ENCODE peak calls at places on chromosomes 5 and 9, in nine cellular contexts. X is kidney epithelial cell; V is breast epithelium; C is AG04450; G is colonic mucosa; Y is right cardiac atrium; B is transverse colon; I is CD8-positive, alpha-beta T cell; D is foreskin keratinocyte. N is an unnamed sample.

GRCh38 chr9:114232091-114232440 is 76.7 kb downstream of the COL27A1 start:
- DNase-seq in D (no peak), V (no peak), Y (no peak), B (no peak), C (no peak), G (no peak), I (no peak), X (no peak), N (no peak)

GRCh38 chr9:97779608-97780007 is 73.4 kb upstream of the FOXE1 start:
- DNase-seq in I (no peak), B (no peak), D (no peak), C (no peak), G (no peak), Y (no peak), X (no peak), V (no peak), N (no peak)

GRCh38 chr9:22244141-22245011 is 202.2 kb upstream of the DMRTA1 start:
- DNase-seq in B (peak; percentile 37), G (peak; percentile 45), I (no peak), X (no peak), D (peak; percentile 58), V (no peak), C (no peak), Y (no peak), N (peak; percentile 21)

GRCh38 chr5:148912714-148913398 is 86.4 kb downstream of the ADRB2 start:
- DNase-seq in D (peak; percentile 100), Y (no peak), I (no peak), C (peak; percentile 91), X (peak; percentile 90), G (no peak), V (no peak), B (no peak), N (peak; percentile 66)

GRCh38 chr9:23683021-23683431 is 143.0 kb downstream of the ELAVL2 start:
- DNase-seq in G (no peak), I (no peak), X (peak; percentile 9), B (no peak), D (peak; percentile 92), Y (no peak), V (no peak), C (no peak), N (no peak)

GRCh38 chr5:322281-322941 is 897 bp downstream of the AHRR start:
- DNase-seq in G (no peak), Y (no peak), I (no peak), D (no peak), V (no peak), X (no peak), C (no peak), B (no peak), N (peak; percentile 86)

GRCh38 chr5:31232273-31232888 is 38.9 kb downstream of the CDH6 start:
- DNase-seq in V (no peak), B (no peak), I (no peak), X (no peak), C (peak; percentile 33), Y (no peak), G (peak; percentile 22), D (peak; percentile 28), N (peak; percentile 43)

GRCh38 chr9:122941560-122942234 is 877 bp downstream of the RABGAP1 start:
- DNase-seq in G (peak; percentile 51), V (no peak), I (peak; percentile 1), Y (no peak), C (peak; percentile 42), D (peak; percentile 58), X (no peak), B (no peak), N (peak; percentile 22)

GRCh38 chr5:42614509-42614908 is 142.1 kb upstream of the CCDC152 start:
- DNase-seq in D (no peak), C (no peak), Y (no peak), B (no peak), G (no peak), I (no peak), V (no peak), X (no peak), N (no peak)

DNA sequence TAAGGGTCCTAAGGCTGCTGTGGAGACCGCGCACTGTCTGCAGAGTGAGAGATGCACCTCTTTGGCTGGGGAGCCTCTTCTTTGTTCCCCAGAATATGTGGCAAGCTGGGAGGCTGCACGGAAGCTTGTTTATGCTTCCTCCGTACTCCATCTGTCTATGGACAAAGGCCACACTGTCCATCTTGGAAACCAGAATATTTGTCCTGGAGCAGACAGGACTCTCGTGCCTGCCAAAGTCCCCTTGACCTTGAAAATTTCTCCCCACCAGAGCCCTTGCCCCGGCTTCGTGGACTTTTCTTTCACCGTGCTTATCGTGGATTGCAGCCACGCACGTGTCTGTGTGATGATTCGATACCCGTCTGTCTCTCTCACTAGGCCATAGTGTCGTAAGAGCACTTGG is 147.4 kb downstream of the NSG2 start:
- DNase-seq in Y (no peak), D (no peak), I (no peak), C (no peak), B (no peak), V (no peak), G (no peak), X (no peak), N (no peak)
- H3K27me3 ChIP-seq in Y (no peaks in the 10 kb centered on the region), D (no peaks in the 10 kb centered on the region), I (no peaks in the 10 kb centered on the region), C (no peaks in the 10 kb centered on the region), B (no peaks in the 10 kb centered on the region), V (no peaks in the 10 kb centered on the region), G (no peaks in the 10 kb centered on the region), X (peaks cover 7% of the 10 kb centered on the region), N (no peaks in the 10 kb centered on the region)

DNA sequence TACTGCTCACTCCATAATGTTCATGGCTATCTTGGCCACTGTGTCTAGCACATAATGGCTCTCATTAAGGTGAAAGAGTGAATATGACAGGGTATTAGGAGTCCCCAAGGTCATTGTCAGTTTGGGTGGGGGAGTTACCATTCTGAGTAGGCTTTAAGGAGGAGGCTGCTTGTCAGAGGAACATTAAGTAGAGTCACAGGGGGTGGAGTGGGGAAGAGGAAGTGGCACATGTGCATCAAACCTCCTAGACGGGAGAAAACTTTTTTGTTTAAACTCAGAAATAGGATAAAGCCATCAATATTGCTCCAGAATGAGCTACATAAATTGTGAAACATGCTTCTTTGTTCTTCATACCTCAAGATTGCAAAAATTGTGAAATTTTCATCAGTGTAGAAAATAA is 45.5 kb downstream of the DAB2IP start:
- DNase-seq in I (no peak), D (no peak), G (no peak), X (no peak), V (no peak), B (no peak), Y (no peak), C (no peak), N (no peak)
- H3K27me3 ChIP-seq in I (peaks cover 18% of the 10 kb centered on the region), D (no peaks in the 10 kb centered on the region), G (no peaks in the 10 kb centered on the region), X (peaks cover 3% of the 10 kb centered on the region), V (no peaks in the 10 kb centered on the region), B (peaks cover 10% of the 10 kb centered on the region), Y (no peaks in the 10 kb centered on the region), C (no peaks in the 10 kb centered on the region), N (peaks cover 7% of the 10 kb centered on the region)

GRCh38 chr9:124007157-124007460 is 4.5 kb upstream of the LHX2 start:
- DNase-seq in C (no peak), V (no peak), G (no peak), Y (no peak), I (no peak), D (no peak), X (no peak), B (no peak), N (peak; percentile 46)
- H3K27me3 ChIP-seq in C (peaks cover 95% of the 10 kb centered on the region), V (peaks cover 97% of the 10 kb centered on the region), G (peaks cover 98% of the 10 kb centered on the region), Y (no peaks in the 10 kb centered on the region), I (peaks cover 51% of the 10 kb centered on the region), D (peaks cover 100% of the 10 kb centered on the region), X (peaks cover 95% of the 10 kb centered on the region), B (peaks cover 100% of the 10 kb centered on the region), N (peaks cover 95% of the 10 kb centered on the region)

DNA sequence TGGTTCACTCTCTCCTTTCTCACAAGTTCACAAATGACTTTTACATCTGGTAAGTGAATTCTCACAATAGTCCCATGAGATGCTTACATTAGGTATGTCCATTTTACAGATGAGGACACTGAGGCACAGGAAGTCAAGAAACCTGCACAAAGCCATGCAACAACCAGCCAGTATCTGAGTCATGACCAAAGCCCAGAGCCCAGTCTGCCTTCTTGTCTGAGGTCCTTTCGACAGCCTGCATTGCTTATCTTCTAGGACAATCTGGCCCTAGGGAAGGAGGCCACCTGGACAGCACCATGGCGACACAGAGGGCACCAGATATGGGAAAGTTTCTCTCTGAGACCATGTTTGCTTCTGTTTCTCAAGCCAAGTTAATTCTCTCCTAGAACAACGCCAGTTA is 197.1 kb downstream of the NSG2 start:
- DNase-seq in B (no peak), V (no peak), Y (no peak), G (no peak), X (no peak), D (no peak), I (no peak), C (no peak), N (no peak)
- H3K27me3 ChIP-seq in B (no peaks in the 10 kb centered on the region), V (no peaks in the 10 kb centered on the region), Y (no peaks in the 10 kb centered on the region), G (no peaks in the 10 kb centered on the region), X (no peaks in the 10 kb centered on the region), D (no peaks in the 10 kb centered on the region), I (no peaks in the 10 kb centered on the region), C (no peaks in the 10 kb centered on the region), N (no peaks in the 10 kb centered on the region)

DNA sequence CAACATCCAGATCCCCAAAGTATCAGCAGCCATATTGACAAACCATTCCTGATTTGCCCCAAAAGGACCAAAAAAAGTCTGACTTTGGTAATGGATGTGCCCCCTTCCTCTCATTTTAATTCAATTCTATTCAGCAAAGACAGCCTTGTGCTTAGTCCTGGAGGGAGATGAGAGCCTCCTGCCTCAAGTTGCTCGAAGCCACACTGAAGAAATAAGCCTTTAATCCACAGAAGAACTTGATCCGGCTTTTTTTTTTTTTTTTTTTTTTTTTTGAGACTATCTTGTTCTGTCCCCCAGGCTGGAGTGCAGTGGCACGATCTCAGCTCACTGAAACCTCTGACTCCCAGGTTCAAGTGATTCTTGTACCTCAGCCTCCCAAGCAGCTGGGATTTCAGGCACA is 8.4 kb upstream of the PAX5 start:
- DNase-seq in C (no peak), Y (no peak), D (no peak), B (no peak), V (no peak), G (no peak), I (no peak), X (no peak), N (no peak)
- H3K27me3 ChIP-seq in C (peaks cover 80% of the 10 kb centered on the region), Y (no peaks in the 10 kb centered on the region), D (peaks cover 97% of the 10 kb centered on the region), B (peaks cover 93% of the 10 kb centered on the region), V (peaks cover 82% of the 10 kb centered on the region), G (peaks cover 47% of the 10 kb centered on the region), I (peaks cover 17% of the 10 kb centered on the region), X (peaks cover 55% of the 10 kb centered on the region), N (peaks cover 27% of the 10 kb centered on the region)

GRCh38 chr9:137166242-137167112 is 3.4 kb downstream of the LRRC26 start:
- DNase-seq in Y (no peak), C (no peak), B (no peak), V (no peak), X (no peak), I (no peak), D (no peak), G (no peak), N (peak; percentile 59)

GRCh38 chr9:137165250-137165836 is 4.5 kb downstream of the LRRC26 start:
- DNase-seq in B (no peak), X (no peak), C (no peak), I (no peak), Y (no peak), V (no peak), G (no peak), D (no peak), N (peak; percentile 65)

GRCh38 chr9:137167752-137168574 is 1.9 kb downstream of the LRRC26 start:
- DNase-seq in I (no peak), B (peak; percentile 72), Y (peak; percentile 46), D (no peak), X (no peak), V (no peak), C (no peak), G (peak; percentile 84), N (peak; percentile 90)

GRCh38 chr9:137168575-137168906 is 1.3 kb downstream of the LRRC26 start:
- DNase-seq in V (no peak), D (no peak), Y (no peak), G (no peak), X (no peak), C (no peak), B (no peak), I (no peak), N (no peak)

GRCh38 chr9:137167113-137167751 is 2.6 kb downstream of the LRRC26 start:
- DNase-seq in G (no peak), I (no peak), V (no peak), B (no peak), X (no peak), Y (no peak), C (no peak), D (no peak), N (peak; percentile 80)
- H3K27me3 ChIP-seq in G (peaks cover 75% of the 10 kb centered on the region), I (peaks cover 16% of the 10 kb centered on the region), V (peaks cover 81% of the 10 kb centered on the region), B (peaks cover 100% of the 10 kb centered on the region), X (peaks cover 98% of the 10 kb centered on the region), Y (no peaks in the 10 kb centered on the region), C (peaks cover 71% of the 10 kb centered on the region), D (peaks cover 100% of the 10 kb centered on the region), N (peaks cover 75% of the 10 kb centered on the region)